ENCODE peak calls at places on chromosomes 3 and 15, in four cellular contexts. J is HFF-Myc; B is heart left ventricle; P is Jurkat, Clone E6-1. M is an unnamed sample.
A peak's percentile ranks its signal among the peaks of the same experiment; 100 is the strongest.

GRCh38 chr3:14863324-14864100 is 44.8 kb downstream of the FGD5 start:
- DNase-seq in J (no peak), B (no peak), P (no peak), M (no peak)

GRCh38 chr3:108662141-108662738 is 72.7 kb downstream of the DZIP3 start:
- DNase-seq in J (peak; percentile 45), B (no peak), P (peak; percentile 81), M (peak; percentile 77)

GRCh38 chr15:93146601-93147000 is 57.6 kb upstream of the RGMA start:
- DNase-seq in J (no peak), B (no peak), P (no peak), M (no peak)

GRCh38 chr3:34568766-34569165 is 770.3 kb downstream of the PDCD6IP start:
- DNase-seq in J (no peak), B (no peak), P (no peak), M (no peak)

GRCh38 chr3:190883973-190884832 is 21.7 kb upstream of the GMNC start:
- DNase-seq in J (peak; percentile 44), B (no peak), P (peak; percentile 43), M (no peak)

GRCh38 chr3:126969586-126969985 is 13.3 kb upstream of the PLXNA1 start:
- DNase-seq in J (no peak), B (no peak), P (no peak), M (no peak)

GRCh38 chr3:64740232-64740631 is 52.4 kb upstream of the ADAMTS9 start:
- DNase-seq in J (no peak), B (no peak), P (no peak), M (no peak)

GRCh38 chr15:65033659-65034269 is 4.3 kb upstream of the MTFMT start:
- DNase-seq in J (peak; percentile 39), B (no peak), P (peak; percentile 49), M (peak; percentile 41)

GRCh38 chr15:55535436-55535835 is 27.4 kb upstream of the DNAAF4 start:
- DNase-seq in J (no peak), B (no peak), P (peak; percentile 64), M (peak; percentile 9)

GRCh38 chr3:15099364-15100098 is 583 bp upstream of the RBSN start:
- DNase-seq in J (no peak), B (no peak), P (no peak), M (no peak)

GRCh38 chr3:37453393-37454391 is 279.3 kb upstream of the LRRFIP2 start:
- DNase-seq in J (no peak), B (peak; percentile 90), P (no peak), M (no peak)

GRCh38 chr15:70169147-70169546 is 71.4 kb upstream of the TLE3 start:
- DNase-seq in J (no peak), B (no peak), P (no peak), M (no peak)

GRCh38 chr3:120451670-120452220 is 953 bp upstream of the FSTL1 start:
- DNase-seq in J (no peak), B (no peak), P (no peak), M (no peak)

GRCh38 chr3:156691920-156692319 is 17.5 kb downstream of the TIPARP start:
- DNase-seq in J (peak; percentile 55), B (no peak), P (no peak), M (no peak)

GRCh38 chr3:63972987-63973386 is 50.3 kb downstream of the PSMD6 start:
- DNase-seq in J (no peak), B (no peak), P (no peak), M (no peak)

GRCh38 chr15:59283717-59284336 is 77.2 kb downstream of the LDHAL6B start:
- DNase-seq in J (no peak), B (no peak), P (no peak), M (no peak)

GRCh38 chr3:173688216-173688842 is 290.8 kb downstream of the NLGN1 start:
- DNase-seq in J (no peak), B (no peak), P (no peak), M (no peak)

DNA sequence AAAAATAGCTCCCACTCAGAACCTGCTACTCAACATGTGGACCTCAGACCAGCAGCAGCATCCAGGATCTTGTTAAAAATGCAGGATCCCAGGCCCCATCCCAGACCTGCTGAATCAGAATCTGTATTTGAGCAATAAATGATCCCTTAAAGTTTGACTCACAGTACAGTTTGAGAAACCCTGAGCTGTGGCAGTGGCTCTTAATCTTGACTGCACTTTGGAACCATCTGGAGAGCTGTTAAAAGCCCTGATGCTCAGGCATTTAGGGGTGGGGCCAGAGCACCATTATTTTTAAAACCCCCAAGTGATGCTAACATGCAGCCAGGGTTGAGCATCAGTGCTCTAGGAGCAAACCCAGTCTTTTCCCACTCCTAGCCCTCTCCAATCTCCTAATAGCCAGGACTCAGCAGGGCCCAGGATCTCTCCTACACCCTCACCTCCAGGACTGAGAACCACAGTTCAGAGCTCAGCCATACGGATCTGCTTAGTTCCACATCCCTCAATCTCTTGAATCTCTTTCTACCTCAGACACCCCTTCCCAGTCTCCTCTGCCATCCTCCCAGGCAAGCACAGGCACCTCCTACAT is 10.2 kb downstream of the RFTN1 start:
- DNase-seq in J (no peak), B (no peak), P (no peak), M (no peak)
- H3K4me3 ChIP-seq in J (no peak overlapping the region), B (no peak overlapping the region), P (no peak overlapping the region), M (no peak overlapping the region)

GRCh38 chr3:172152869-172153268 is 113.5 kb downstream of the FNDC3B start:
- DNase-seq in J (no peak), B (peak; percentile 39), P (no peak), M (no peak)

GRCh38 chr3:172154768-172155649 is 115.6 kb downstream of the FNDC3B start:
- DNase-seq in J (no peak), B (no peak), P (no peak), M (no peak)

GRCh38 chr3:172151610-172152293 is 112.4 kb downstream of the FNDC3B start:
- DNase-seq in J (no peak), B (no peak), P (no peak), M (no peak)

GRCh38 chr3:172152294-172152649 is 112.9 kb downstream of the FNDC3B start:
- DNase-seq in J (no peak), B (no peak), P (no peak), M (no peak)

DNA sequence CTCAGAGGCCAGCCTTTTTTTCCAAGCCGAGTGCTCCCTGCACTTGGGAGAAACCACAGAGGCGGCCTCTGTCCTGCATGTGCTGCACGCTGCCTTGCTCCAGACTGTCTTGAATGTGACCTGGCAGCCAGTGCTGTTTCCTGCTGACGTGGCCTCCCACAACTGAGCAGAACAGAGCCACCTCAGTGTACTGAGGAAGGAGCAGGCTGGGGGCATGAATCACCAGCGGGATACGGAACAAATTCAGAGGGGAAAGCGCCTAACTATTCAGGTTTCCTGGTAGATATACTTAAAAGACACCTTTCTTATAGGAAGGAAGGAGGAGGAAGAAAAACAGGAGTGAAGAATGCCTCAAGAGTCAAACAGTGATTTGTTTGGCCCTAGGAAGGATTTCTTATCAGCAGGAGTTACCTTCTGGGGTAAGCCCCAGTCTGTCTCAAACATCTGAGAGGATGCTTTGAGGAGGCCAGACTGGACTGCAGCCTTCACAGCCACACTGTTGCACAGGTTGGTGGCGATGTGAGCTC is 114.0 kb downstream of the FNDC3B start:
- DNase-seq in J (peak; percentile 89), B (peak; percentile 93), P (no peak), M (no peak)
- H3K4me3 ChIP-seq in J (peak overlapping the region; percentile 8), B (no peak overlapping the region), P (no peak overlapping the region), M (no peak overlapping the region)

DNA sequence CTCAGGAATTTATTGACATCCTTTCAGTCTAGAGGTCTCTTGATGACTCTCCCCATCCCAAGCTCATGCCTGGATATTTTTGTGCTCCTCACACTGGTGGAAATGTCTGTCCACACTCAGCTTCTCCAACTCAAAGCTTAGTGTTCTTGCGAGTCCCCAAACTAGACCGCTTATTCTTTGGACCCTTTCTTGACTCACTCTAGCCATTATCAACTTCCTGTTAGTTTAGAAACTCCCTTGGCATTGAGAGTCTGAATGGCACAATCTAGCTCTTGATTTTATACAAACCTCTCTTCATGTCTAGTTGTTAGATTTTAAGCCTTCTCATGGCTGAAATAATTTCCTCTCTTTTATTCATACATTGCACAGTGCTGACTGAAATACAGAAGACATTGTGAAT is 19.6 kb downstream of the TIGIT start:
- DNase-seq in J (no peak), B (no peak), P (no peak), M (no peak)
- H3K4me3 ChIP-seq in J (no peak overlapping the region), B (no peak overlapping the region), P (no peak overlapping the region), M (no peak overlapping the region)

DNA sequence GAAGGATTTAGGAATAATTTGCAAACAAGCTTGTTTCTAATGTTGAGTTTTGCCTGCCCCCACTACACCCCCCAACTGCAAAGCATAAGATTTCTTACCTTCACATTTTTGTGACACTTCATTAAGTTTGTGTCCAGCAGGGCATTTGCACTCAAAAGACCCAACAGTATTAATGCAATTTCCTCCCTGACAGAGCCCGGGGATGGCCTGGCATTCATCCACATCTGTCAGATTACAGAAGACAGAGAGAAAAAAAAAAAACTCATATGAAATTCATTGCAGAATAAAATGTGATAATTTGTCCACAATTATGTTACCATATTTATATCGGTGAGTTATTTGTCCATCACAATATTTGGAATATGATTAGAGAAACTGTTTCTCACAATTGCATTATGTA is 111.5 kb downstream of the FBN1 start:
- DNase-seq in J (no peak), B (no peak), P (no peak), M (no peak)
- H3K4me3 ChIP-seq in J (no peak overlapping the region), B (no peak overlapping the region), P (no peak overlapping the region), M (no peak overlapping the region)

DNA sequence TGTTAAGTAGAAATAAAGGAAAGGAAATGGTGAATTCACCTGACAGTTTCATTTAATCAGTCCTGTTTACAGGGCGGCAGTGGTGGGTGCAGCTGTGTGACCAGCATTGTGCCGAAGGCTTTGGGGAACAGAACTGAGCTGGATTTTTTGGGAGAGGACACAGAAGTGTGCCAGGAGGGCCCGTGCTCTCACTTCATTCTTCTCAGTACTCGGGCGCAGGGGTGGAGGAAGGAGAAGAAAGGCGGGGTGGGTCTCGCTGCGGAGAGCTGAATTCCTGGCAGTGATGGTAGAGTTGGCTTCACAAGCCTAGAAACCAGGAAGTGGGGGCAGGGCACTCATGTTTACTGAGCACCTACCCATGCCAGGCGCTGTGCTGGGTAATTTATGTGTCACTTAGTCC is 64.6 kb downstream of the CRTC3 start:
- DNase-seq in J (no peak), B (peak; percentile 80), P (peak; percentile 88), M (peak; percentile 89)
- H3K4me3 ChIP-seq in J (no peak overlapping the region), B (no peak overlapping the region), P (peak overlapping the region; percentile 38), M (no peak overlapping the region)

DNA sequence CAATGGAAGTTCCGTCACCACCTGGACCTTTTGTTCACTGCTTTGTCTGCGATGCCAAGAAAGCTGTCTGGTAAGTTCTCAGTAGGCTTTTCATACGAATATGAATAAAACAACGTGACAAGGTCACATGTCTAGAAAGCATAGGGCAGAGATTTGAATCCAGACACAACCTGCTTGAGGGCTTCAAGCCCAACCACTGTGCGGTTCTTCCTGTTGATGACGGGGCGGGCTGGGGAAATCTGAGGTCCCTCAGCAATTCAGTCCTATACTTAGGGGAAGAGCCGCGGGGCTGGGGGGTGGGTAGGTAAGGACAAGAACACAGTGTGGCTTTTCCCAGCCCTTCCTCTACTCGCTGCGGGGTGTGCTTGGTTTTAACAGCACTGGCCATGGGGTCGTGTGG is 32.4 kb upstream of the SMAD3 start:
- DNase-seq in J (no peak), B (no peak), P (peak; percentile 50), M (peak; percentile 72)
- H3K4me3 ChIP-seq in J (no peak overlapping the region), B (peak overlapping the region; percentile 48), P (no peak overlapping the region), M (peak overlapping the region; percentile 59)

DNA sequence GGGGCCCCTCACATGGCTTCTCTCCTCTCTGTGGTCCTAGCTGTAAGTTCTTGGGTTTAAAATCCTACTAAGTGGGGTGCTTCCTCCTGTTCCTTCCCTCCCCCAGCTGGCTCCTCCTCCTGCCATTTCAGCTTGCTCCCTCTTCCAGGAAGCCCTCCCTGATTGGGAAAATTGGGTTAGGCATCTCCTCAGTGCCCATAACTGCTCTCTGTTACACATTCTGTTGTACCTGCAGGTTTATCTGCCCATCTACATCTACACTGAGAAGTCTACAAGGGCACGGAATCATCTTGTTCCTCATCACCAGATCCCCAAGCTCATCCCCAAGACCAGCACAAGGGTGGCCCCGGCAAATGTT is 4.0 kb downstream of the SEMA7A start:
- DNase-seq in J (no peak), B (no peak), P (no peak), M (no peak)
- H3K4me3 ChIP-seq in J (no peak overlapping the region), B (no peak overlapping the region), P (no peak overlapping the region), M (no peak overlapping the region)

M was measured in CD4-positive, alpha-beta memory T cell.